ENCODE peak calls at places on chromosomes 13 and 19, in six cellular contexts. U, Q, H, W, T and N are unnamed samples.

GRCh38 chr19:13057147-13057572 is 45.5 kb downstream of the LYL1 start:
- DNase-seq in U (no peak), Q (no peak), H (no peak), W (no peak), T (no peak), N (no peak)

GRCh38 chr19:6476155-6476895 is 5.3 kb downstream of the DENND1C start:
- DNase-seq in U (peak; percentile 99), Q (peak; percentile 99), H (peak; percentile 100), W (peak; percentile 10), T (peak; percentile 98), N (no peak)

GRCh38 chr13:93794197-93794885 is 567.7 kb downstream of the GPC6 start:
- DNase-seq in U (no peak), Q (no peak), H (no peak), W (peak; percentile 42), T (no peak), N (no peak)

GRCh38 chr13:50161052-50161451 is 145.8 kb downstream of the KCNRG start:
- DNase-seq in U (no peak), Q (no peak), H (no peak), W (peak; percentile 56), T (no peak), N (no peak)

GRCh38 chr13:99931462-99931861 is 40.1 kb downstream of the ZIC5 start:
- DNase-seq in U (no peak), Q (no peak), H (no peak), W (no peak), T (no peak), N (no peak)

GRCh38 chr19:45470147-45471081 is 2.6 kb downstream of the FOSB start:
- DNase-seq in U (peak; percentile 54), Q (no peak), H (no peak), W (peak; percentile 67), T (no peak), N (peak; percentile 48)

GRCh38 chr19:11693505-11694499 is 44.9 kb downstream of the ZNF823 start:
- DNase-seq in U (peak; percentile 93), Q (peak; percentile 75), H (peak; percentile 57), W (peak; percentile 75), T (no peak), N (peak; percentile 81)

GRCh38 chr19:13329766-13330165 is 176.5 kb downstream of the CACNA1A start:
- DNase-seq in U (peak; percentile 34), Q (no peak), H (no peak), W (peak; percentile 31), T (no peak), N (no peak)

GRCh38 chr19:40144947-40145748 is 46.1 kb upstream of the MAP3K10 start:
- DNase-seq in U (no peak), Q (no peak), H (no peak), W (no peak), T (no peak), N (no peak)

GRCh38 chr13:40440990-40441820 is 225.2 kb downstream of the FOXO1 start:
- DNase-seq in U (no peak), Q (no peak), H (no peak), W (no peak), T (no peak), N (peak; percentile 93)

GRCh38 chr13:32314968-32315254 is 252 bp downstream of the ZAR1L start:
- DNase-seq in U (peak; percentile 84), Q (no peak), H (no peak), W (peak; percentile 44), T (peak; percentile 8), N (no peak)

GRCh38 chr13:98974053-98974452 is 3.8 kb downstream of the DOCK9 start:
- DNase-seq in U (no peak), Q (no peak), H (no peak), W (no peak), T (no peak), N (no peak)

GRCh38 chr19:48665786-48666185 is 7.0 kb downstream of the NTN5 start:
- DNase-seq in U (no peak), Q (no peak), H (no peak), W (no peak), T (no peak), N (no peak)

GRCh38 chr13:96710166-96710866 is 284.0 kb downstream of the OXGR1 start:
- DNase-seq in U (peak; percentile 63), Q (peak; percentile 55), H (no peak), W (no peak), T (no peak), N (no peak)

GRCh38 chr19:3034845-3035541 is 5.9 kb upstream of the TLE2 start:
- DNase-seq in U (peak; percentile 76), Q (no peak), H (peak; percentile 53), W (peak; percentile 35), T (no peak), N (no peak)

GRCh38 chr19:17641846-17642245 is 46.3 kb downstream of the UNC13A start:
- DNase-seq in U (no peak), Q (no peak), H (no peak), W (no peak), T (no peak), N (no peak)

GRCh38 chr13:74084375-74084902 is 49.8 kb downstream of the KLF12 start:
- DNase-seq in U (no peak), Q (no peak), H (no peak), W (no peak), T (no peak), N (no peak)

GRCh38 chr13:90713436-90714133 is 633.9 kb upstream of the MIR17HG start:
- DNase-seq in U (no peak), Q (no peak), H (no peak), W (no peak), T (no peak), N (no peak)

GRCh38 chr13:91729859-91730258 is 331.4 kb downstream of the GPC5 start:
- DNase-seq in U (no peak), Q (no peak), H (no peak), W (no peak), T (no peak), N (no peak)
- H3K4ac ChIP-seq in U (no peak overlapping the region), Q (no peak overlapping the region), H (no peak overlapping the region), W (no peak overlapping the region), T (no peak overlapping the region), N (no peak overlapping the region)

DNA sequence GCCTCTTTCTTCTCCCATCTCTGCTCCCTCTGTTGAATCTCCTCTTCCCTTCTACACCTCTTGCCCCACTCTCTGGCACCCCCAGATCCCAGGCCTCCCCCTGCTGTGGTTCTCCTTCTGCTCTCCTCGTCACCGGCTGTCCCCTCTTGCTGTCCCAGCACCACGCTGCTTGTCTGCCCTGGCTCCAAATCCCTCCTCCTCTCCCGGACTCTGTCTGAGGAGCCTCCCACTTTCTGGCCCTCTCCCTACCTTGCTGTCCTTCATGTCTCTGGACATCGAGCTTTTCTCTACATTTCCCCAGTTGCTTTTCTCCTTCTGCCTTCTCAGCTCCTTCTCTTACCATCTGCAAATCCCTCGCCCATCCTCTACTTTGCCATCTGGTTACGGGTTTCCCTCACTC is 1.3 kb downstream of the ZNF347 start:
- DNase-seq in U (peak; percentile 44), Q (peak; percentile 42), H (peak; percentile 47), W (peak; percentile 13), T (peak; percentile 11), N (no peak)
- H3K4me2 ChIP-seq in U (peak overlapping the region; percentile 86), Q (peak overlapping the region; percentile 91), H (peak overlapping the region; percentile 77), W (peak overlapping the region; percentile 94), T (peak overlapping the region; percentile 96), N (peak overlapping the region; percentile 96)

GRCh38 chr13:110354715-110355473 is 47.8 kb downstream of the COL4A2 start:
- DNase-seq in U (no peak), Q (no peak), H (no peak), W (no peak), T (no peak), N (no peak)
- H3K27ac ChIP-seq in U (no peak overlapping the region), Q (no peak overlapping the region), H (peak overlapping the region; percentile 19), W (no peak overlapping the region), T (no peak overlapping the region), N (no peak overlapping the region)

GRCh38 chr13:24147570-24147963 is 13.0 kb upstream of the SPATA13 start:
- DNase-seq in U (no peak), Q (no peak), H (no peak), W (no peak), T (no peak), N (no peak)

GRCh38 chr13:24148414-24149305 is 11.9 kb upstream of the SPATA13 start:
- DNase-seq in U (peak; percentile 99), Q (peak; percentile 83), H (no peak), W (peak; percentile 99), T (no peak), N (peak; percentile 91)

GRCh38 chr13:24151864-24152263 is 8.7 kb upstream of the SPATA13 start:
- DNase-seq in U (no peak), Q (no peak), H (no peak), W (no peak), T (no peak), N (no peak)

GRCh38 chr13:24150613-24151012 is 9.9 kb upstream of the SPATA13 start:
- DNase-seq in U (no peak), Q (no peak), H (no peak), W (no peak), T (no peak), N (no peak)

GRCh38 chr13:24149306-24150032 is 11.1 kb upstream of the SPATA13 start:
- DNase-seq in U (no peak), Q (no peak), H (no peak), W (no peak), T (no peak), N (peak; percentile 79)
- H3K4ac ChIP-seq in U (no peak overlapping the region), Q (no peak overlapping the region), H (no peak overlapping the region), W (peak overlapping the region; percentile 98), T (no peak overlapping the region), N (peak overlapping the region; percentile 25)